ENCODE peak calls at places on chromosomes 1 and 21, in nine cellular contexts. W, E, S, R, B, G, F, T and Y are unnamed samples.
A peak's percentile ranks its signal among the peaks of the same experiment; 100 is the strongest.

GRCh38 chr1:18681423-18681835 is 50.8 kb downstream of the PAX7 start:
- DNase-seq in S (no peak), G (no peak), W (no peak), B (peak; percentile 32), T (peak; percentile 25), E (no peak), R (no peak), F (no peak), Y (no peak)

GRCh38 chr21:26532208-26532607 is 40.9 kb downstream of the CYYR1 start:
- DNase-seq in E (no peak), S (no peak), B (no peak), G (no peak), R (no peak), F (no peak), W (no peak), T (no peak), Y (no peak)

GRCh38 chr1:156508205-156508954 is 7.8 kb upstream of the MEF2D start:
- DNase-seq in F (no peak), T (no peak), B (peak; percentile 87), E (peak; percentile 85), W (peak; percentile 78), G (peak; percentile 58), S (peak; percentile 70), R (no peak), Y (peak; percentile 66)

GRCh38 chr1:48697066-48697707 is 79.5 kb downstream of the BEND5 start:
- DNase-seq in R (no peak), S (no peak), T (peak; percentile 41), G (no peak), W (peak; percentile 69), F (no peak), E (peak; percentile 75), B (peak; percentile 16), Y (no peak)

GRCh38 chr21:41612674-41613250 is 104.8 kb upstream of the TMPRSS2 start:
- DNase-seq in B (peak; percentile 100), F (peak; percentile 74), G (no peak), T (peak; percentile 99), W (peak; percentile 79), R (peak; percentile 99), S (peak; percentile 80), E (peak; percentile 81), Y (peak; percentile 99)

GRCh38 chr1:10932088-10932487 is 80.4 kb upstream of the TARDBP start:
- DNase-seq in W (no peak), R (no peak), B (no peak), G (peak; percentile 39), T (no peak), E (no peak), F (no peak), S (no peak), Y (no peak)

GRCh38 chr1:94873520-94874351 is 53.2 kb downstream of the CNN3 start:
- DNase-seq in G (no peak), E (no peak), F (no peak), S (no peak), B (peak; percentile 68), W (no peak), T (no peak), R (no peak), Y (no peak)

GRCh38 chr1:119986007-119986497 is 83.4 kb downstream of the NOTCH2 start:
- DNase-seq in S (no peak), F (no peak), T (no peak), R (no peak), G (no peak), E (no peak), B (no peak), W (no peak), Y (no peak)

GRCh38 chr1:71510725-71511124 is 429.9 kb upstream of the ZRANB2 start:
- DNase-seq in R (no peak), F (no peak), S (no peak), G (no peak), T (no peak), E (no peak), W (no peak), B (no peak), Y (no peak)

GRCh38 chr1:232635778-232636356 is 5.9 kb upstream of the SIPA1L2 start:
- DNase-seq in R (peak; percentile 35), T (peak; percentile 77), W (no peak), E (no peak), S (no peak), B (peak; percentile 56), G (no peak), F (peak; percentile 45), Y (peak; percentile 40)

GRCh38 chr1:231252336-231252735 is 11.3 kb downstream of the GNPAT start:
- DNase-seq in F (no peak), E (no peak), T (no peak), W (no peak), B (no peak), G (no peak), S (no peak), R (no peak), Y (no peak)

GRCh38 chr1:180923024-180923841 is 10.5 kb downstream of the KIAA1614 start:
- DNase-seq in F (no peak), R (no peak), E (no peak), T (peak; percentile 16), S (no peak), G (no peak), B (peak; percentile 25), W (no peak), Y (peak; percentile 15)

GRCh38 chr1:19682257-19682656 is 17.6 kb downstream of the HTR6 start:
- DNase-seq in F (peak; percentile 70), S (no peak), B (peak; percentile 96), R (peak; percentile 83), T (peak; percentile 74), G (no peak), E (no peak), W (no peak), Y (peak; percentile 37)

GRCh38 chr21:45981154-45981606 is 390 bp upstream of the COL6A1 start:
- DNase-seq in F (peak; percentile 78), E (peak; percentile 83), S (no peak), W (peak; percentile 88), R (peak; percentile 75), T (peak; percentile 95), G (peak; percentile 35), B (peak; percentile 93), Y (peak; percentile 75)

GRCh38 chr1:93196591-93196990 is 16.1 kb downstream of the CCDC18 start:
- DNase-seq in B (peak; percentile 40), S (no peak), F (peak; percentile 30), T (no peak), R (no peak), G (no peak), E (no peak), W (no peak), Y (no peak)

GRCh38 chr1:91501527-91501859 is 842 bp downstream of the CDC7 start:
- DNase-seq in F (no peak), T (peak; percentile 59), E (no peak), S (no peak), W (no peak), B (peak; percentile 26), G (no peak), R (no peak), Y (peak; percentile 3)

GRCh38 chr1:156119503-156120209 is 5.1 kb downstream of the LMNA start:
- DNase-seq in S (no peak), E (no peak), B (peak; percentile 69), G (peak; percentile 44), W (peak; percentile 48), F (no peak), T (peak; percentile 61), R (no peak), Y (no peak)

GRCh38 chr1:76503100-76503499 is 364.2 kb upstream of the ST6GALNAC5 start:
- DNase-seq in S (no peak), F (no peak), W (no peak), T (no peak), E (no peak), B (no peak), G (no peak), R (no peak), Y (no peak)

DNA sequence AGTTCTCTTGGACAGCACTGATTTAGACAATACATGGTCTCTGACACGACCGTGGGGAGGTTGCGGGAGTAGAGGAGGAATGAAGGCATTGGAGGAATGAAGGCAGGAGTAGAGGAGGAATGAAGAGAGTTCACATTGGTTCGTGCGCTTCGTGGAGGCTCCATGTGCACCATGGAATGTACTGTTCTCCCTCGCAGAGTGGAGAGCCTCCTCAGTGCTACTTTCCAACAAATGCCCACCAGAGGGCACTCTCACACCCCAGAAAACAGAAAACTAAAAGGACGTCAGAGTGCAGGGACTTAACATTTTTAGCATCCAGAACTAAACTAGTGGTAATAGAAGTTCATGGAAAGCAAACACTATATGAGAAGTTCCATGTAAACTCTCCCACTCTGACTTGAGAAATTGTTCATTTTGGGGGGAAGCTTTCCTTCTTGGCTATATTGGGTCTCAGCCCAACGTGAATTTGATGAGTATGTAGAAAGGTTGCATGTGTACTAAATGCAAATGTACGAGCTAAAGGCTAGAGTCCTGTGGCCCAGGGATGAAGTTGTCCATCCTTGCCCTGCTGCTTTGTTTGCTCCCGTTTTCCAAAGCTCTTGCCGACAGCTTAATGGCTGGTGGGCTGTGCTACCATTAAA is 211.6 kb downstream of the LMX1A start:
- DNase-seq in F (peak; percentile 8), W (no peak), R (peak; percentile 18), G (no peak), B (peak; percentile 61), T (peak; percentile 64), S (no peak), E (no peak), Y (peak; percentile 31)
- TF ChIP-seq CTCF in F (peak; percentile 80), W (no peak), R (peak; percentile 82), G (peak; percentile 84), B (peak; percentile 88), T (peak; percentile 76), S (peak; percentile 54), E (peak; percentile 70), Y (peak; percentile 81)

DNA sequence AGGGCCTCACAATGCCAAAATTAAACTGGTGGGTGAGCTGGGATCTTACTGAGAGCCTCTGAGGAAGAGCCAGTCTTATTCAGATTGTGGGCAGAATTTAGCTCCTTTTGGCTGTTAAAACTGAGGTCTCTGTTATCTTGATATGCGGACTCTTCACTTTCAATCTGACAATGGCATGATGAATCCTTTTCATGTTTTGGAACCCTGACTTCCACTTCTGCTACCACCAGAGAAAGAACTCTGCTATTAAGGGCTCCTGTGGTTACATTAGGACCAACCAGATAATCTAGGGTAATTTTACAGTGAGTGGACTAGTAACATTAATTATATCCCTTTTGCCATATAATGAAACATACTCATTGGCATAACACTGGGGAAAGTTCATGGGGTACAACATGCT is 219.0 kb downstream of the LRRIQ3 start:
- DNase-seq in G (no peak), S (no peak), R (no peak), E (no peak), F (no peak), W (no peak), T (no peak), B (no peak), Y (no peak)
- H3K4me3 ChIP-seq in G (no peak overlapping the region), S (no peak overlapping the region), R (no peak overlapping the region), E (no peak overlapping the region), F (no peak overlapping the region), W (no peak overlapping the region), T (no peak overlapping the region), B (no peak overlapping the region), Y (no peak overlapping the region)

GRCh38 chr21:44907225-44907965 is 13.3 kb downstream of the ITGB2 start:
- DNase-seq in G (no peak), B (no peak), R (no peak), S (no peak), W (no peak), E (no peak), T (no peak), F (no peak), Y (no peak)
- TF ChIP-seq CTCF in G (no peak), B (peak; percentile 11), R (no peak), S (no peak), W (no peak), E (no peak), T (peak; percentile 10), F (peak; percentile 15), Y (no peak)

DNA sequence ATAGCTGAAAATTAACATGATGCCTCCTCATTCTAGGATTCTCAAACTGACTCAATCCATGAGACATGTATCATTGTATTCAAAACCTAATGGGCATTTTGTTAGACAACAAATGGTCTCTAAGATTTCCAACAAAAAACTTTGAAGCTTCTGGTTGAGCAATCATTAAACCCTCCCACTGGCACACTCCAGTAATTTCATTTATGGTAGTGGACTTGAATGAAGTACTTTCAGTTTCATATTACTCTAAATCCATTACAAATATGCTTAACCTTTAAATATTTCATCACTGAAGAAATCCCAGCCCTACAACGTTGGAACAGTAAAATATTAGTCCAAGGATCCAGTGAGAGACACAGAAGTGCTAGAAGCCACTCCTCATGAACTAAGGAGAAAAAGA is 43.5 kb downstream of the GBP6 start:
- DNase-seq in T (peak; percentile 49), G (no peak), S (no peak), B (peak; percentile 23), W (no peak), R (peak; percentile 4), E (no peak), F (no peak), Y (no peak)
- H3K4me3 ChIP-seq in T (no peak overlapping the region), G (no peak overlapping the region), S (peak overlapping the region; percentile 39), B (peak overlapping the region; percentile 37), W (peak overlapping the region; percentile 28), R (no peak overlapping the region), E (peak overlapping the region; percentile 53), F (peak overlapping the region; percentile 8), Y (no peak overlapping the region)